ENCODE peak calls at places on chromosome 17, in six cellular contexts. N is activated CD4-positive, CD25-positive, alpha-beta regulatory T cell treated with anti-CD3 and anti-CD28 coated beads, Interleukin-2, amount 50 U/mL, for 16 hours; X is iris pigment epithelial cell; B is effector CD4-positive, alpha-beta T cell; Z is A549; T is CD8-positive, alpha-beta T cell. M is an unnamed sample.

GRCh38 chr17:28725660-28726395 is at the start of gene TLCD1:
- DNase-seq in Z (peak), X (peak), T (peak), N (no peak), B (peak), M (peak)

GRCh38 chr17:75364078-75364477 is 41.4 kb downstream of the GRB2 start:
- DNase-seq in Z (no peak), N (no peak), B (no peak), T (no peak), X (peak), M (peak)

GRCh38 chr17:17109896-17110295 is 67.6 kb downstream of the MPRIP start:
- DNase-seq in X (no peak), B (no peak), Z (peak), N (no peak), T (peak), M (no peak)

GRCh38 chr17:63600569-63601438 is at the start of gene TACO1:
- DNase-seq in B (peak), X (peak), Z (peak), N (peak), T (peak), M (peak)

GRCh38 chr17:6910987-6911603 is 79.6 kb upstream of the TEKT1 start:
- DNase-seq in N (no peak), Z (peak), B (no peak), X (peak), T (no peak), M (peak)

GRCh38 chr17:53627511-53627910 is 195.2 kb upstream of the KIF2B start:
- DNase-seq in X (peak), Z (peak), T (no peak), N (no peak), B (no peak), M (no peak)

GRCh38 chr17:68085751-68086445 is 50.4 kb downstream of the KPNA2 start:
- DNase-seq in B (no peak), Z (no peak), N (no peak), X (no peak), T (peak), M (no peak)

GRCh38 chr17:7133424-7133823 is 18.8 kb upstream of the ASGR2 start:
- DNase-seq in N (no peak), X (no peak), Z (peak), T (peak), B (no peak), M (no peak)

GRCh38 chr17:6894206-6894528 is 62.6 kb upstream of the TEKT1 start:
- DNase-seq in X (peak), B (no peak), T (no peak), N (no peak), Z (no peak), M (no peak)

GRCh38 chr17:33052856-33053255 is 61.2 kb downstream of the SPACA3 start:
- DNase-seq in B (no peak), Z (no peak), N (no peak), T (no peak), X (no peak), M (no peak)

GRCh38 chr17:82301300-82301915 is 16.0 kb downstream of the CD7 start:
- DNase-seq in T (no peak), X (no peak), Z (no peak), B (no peak), N (no peak), M (no peak)

GRCh38 chr17:35906559-35907265 is 23.9 kb downstream of the RDM1 start:
- DNase-seq in T (no peak), N (no peak), B (no peak), X (peak), Z (no peak), M (no peak)

GRCh38 chr17:78034429-78035091 is 76.1 kb downstream of the TNRC6C start:
- DNase-seq in Z (peak), X (peak), N (no peak), B (no peak), T (no peak), M (no peak)

GRCh38 chr17:35313875-35314409 is 59.5 kb downstream of the SLFN11 start:
- DNase-seq in Z (no peak), X (no peak), N (peak), T (peak), B (peak), M (no peak)

GRCh38 chr17:5264930-5265329 is 17.2 kb upstream of the RABEP1 start:
- DNase-seq in X (no peak), N (no peak), B (no peak), T (no peak), Z (no peak), M (no peak)

GRCh38 chr17:45394913-45395568 is 37.6 kb downstream of the ARHGAP27 start:
- DNase-seq in B (no peak), Z (peak), T (peak), N (no peak), X (peak), M (peak)

GRCh38 chr17:74389094-74389753 is 21.9 kb downstream of the GPR142 start:
- DNase-seq in B (no peak), N (no peak), T (no peak), X (no peak), Z (no peak), M (no peak)

GRCh38 chr17:72126575-72127486 is 6.0 kb downstream of the SOX9 start:
- DNase-seq in Z (peak), T (no peak), N (no peak), B (no peak), X (peak), M (peak)

GRCh38 chr17:12136646-12137045 is 116.0 kb downstream of the MAP2K4 start:
- DNase-seq in X (peak), B (no peak), Z (no peak), T (no peak), N (no peak), M (no peak)